ENCODE peak calls at places on chromosomes 13 and 19, in seven cellular contexts. L is cardiac septum, A is kidney glomerular epithelial cell, T is H9, N is ovary, X is AG10803, Q is astrocyte of the spinal cord. C is an unnamed sample.

GRCh38 chr13:98279473-98280175 is 102.6 kb upstream of the RNF113B start:
- DNase-seq in X (no peak), L (no peak), N (no peak), T (peak), A (peak), Q (no peak), C (no peak)

GRCh38 chr19:5103061-5103701 is 134.3 kb downstream of the KDM4B start:
- DNase-seq in A (no peak), N (no peak), L (no peak), X (peak), T (no peak), Q (peak), C (no peak)

GRCh38 chr19:28705008-28705407 is 507.9 kb downstream of the UQCRFS1 start:
- DNase-seq in A (peak), T (no peak), Q (peak), X (peak), N (no peak), L (no peak), C (no peak)

GRCh38 chr13:52348081-52348480 is 57.9 kb downstream of the THSD1 start:
- DNase-seq in T (no peak), X (peak), A (peak), L (no peak), Q (peak), N (no peak), C (no peak)

GRCh38 chr19:45729774-45730388 is 815 bp downstream of the FBXO46 start:
- DNase-seq in L (no peak), X (no peak), N (no peak), Q (no peak), T (no peak), A (peak), C (no peak)

GRCh38 chr13:39787086-39787487 is 131.6 kb downstream of the COG6 start:
- DNase-seq in Q (no peak), N (no peak), T (no peak), X (peak), A (no peak), L (no peak), C (no peak)

GRCh38 chr19:12788682-12789097 is 2.6 kb upstream of the JUNB start:
- DNase-seq in T (peak), A (peak), L (peak), N (peak), X (peak), Q (peak), C (no peak)

GRCh38 chr13:38898481-38898880 is 92.2 kb downstream of the STOML3 start:
- DNase-seq in L (no peak), X (no peak), T (no peak), A (no peak), Q (no peak), N (no peak), C (no peak)